ENCODE peak calls at places on chromosomes 3 and 15, in six cellular contexts. N is central memory CD4-positive, alpha-beta T cell; Z is AML-193; U is T-helper 2 cell; G is cardiac fibroblast; S is T-helper 1 cell. O is an unnamed sample.

GRCh38 chr3:42493798-42494151 is 8.7 kb upstream of the VIPR1 start:
- DNase-seq in N (no peak), Z (no peak), U (no peak), G (no peak), S (no peak), O (no peak)

GRCh38 chr15:36080759-36081158 is 498.7 kb upstream of the CDIN1 start:
- DNase-seq in N (no peak), Z (no peak), U (no peak), G (no peak), S (no peak), O (no peak)

GRCh38 chr3:124097362-124098120 is 105.6 kb upstream of the ROPN1 start:
- DNase-seq in N (no peak), Z (no peak), U (no peak), G (peak), S (no peak), O (no peak)

GRCh38 chr3:35322070-35322469 is 317.3 kb upstream of the ARPP21 start:
- DNase-seq in N (no peak), Z (no peak), U (no peak), G (peak), S (no peak), O (no peak)

GRCh38 chr3:10957976-10958749 is 34.4 kb upstream of the SLC6A1 start:
- DNase-seq in N (no peak), Z (peak), U (no peak), G (no peak), S (no peak), O (peak)

GRCh38 chr15:44545934-44546802 is 9.2 kb downstream of the EIF3J start:
- DNase-seq in N (no peak), Z (no peak), U (peak), G (peak), S (no peak), O (no peak)

GRCh38 chr15:96183020-96183926 is 147.2 kb upstream of the NR2F2 start:
- DNase-seq in N (no peak), Z (no peak), U (no peak), G (no peak), S (no peak), O (no peak)

GRCh38 chr3:54150864-54151467 is 28.6 kb downstream of the CACNA2D3 start:
- DNase-seq in N (no peak), Z (no peak), U (no peak), G (no peak), S (no peak), O (no peak)

GRCh38 chr3:192550356-192550755 is 177.0 kb downstream of the FGF12 start:
- DNase-seq in N (no peak), Z (no peak), U (no peak), G (no peak), S (no peak), O (no peak)

GRCh38 chr3:151345854-151346253 is 16.5 kb upstream of the P2RY13 start:
- DNase-seq in N (no peak), Z (no peak), U (no peak), G (peak), S (no peak), O (no peak)

GRCh38 chr3:99927651-99928390 is 110.2 kb downstream of the CMSS1 start:
- DNase-seq in N (no peak), Z (no peak), U (no peak), G (no peak), S (no peak), O (no peak)

GRCh38 chr3:195227871-195228270 is 43.1 kb downstream of the XXYLT1 start:
- DNase-seq in N (no peak), Z (no peak), U (no peak), G (no peak), S (no peak), O (no peak)

GRCh38 chr3:149630806-149631205 is 27.0 kb downstream of the WWTR1 start:
- DNase-seq in N (no peak), Z (no peak), U (no peak), G (no peak), S (no peak), O (no peak)

GRCh38 chr15:67782592-67782991 is 42.7 kb upstream of the SKOR1 start:
- DNase-seq in N (no peak), Z (no peak), U (no peak), G (no peak), S (no peak), O (no peak)

GRCh38 chr3:87448559-87448958 is 172.2 kb upstream of the POU1F1 start:
- DNase-seq in N (no peak), Z (no peak), U (no peak), G (no peak), S (no peak), O (no peak)

GRCh38 chr15:78307977-78308376 is 8.6 kb upstream of the SKIC8 start:
- DNase-seq in N (no peak), Z (no peak), U (no peak), G (no peak), S (no peak), O (no peak)

GRCh38 chr15:79494963-79495362 is 62.8 kb downstream of the MINAR1 start:
- DNase-seq in N (no peak), Z (no peak), U (no peak), G (no peak), S (no peak), O (no peak)

GRCh38 chr3:184186184-184186901 is at the start of gene ABCF3:
- DNase-seq in N (no peak), Z (peak), U (no peak), G (peak), S (no peak), O (peak)

GRCh38 chr3:41026394-41027177 is 172.7 kb upstream of the CTNNB1 start:
- DNase-seq in N (no peak), Z (no peak), U (no peak), G (peak), S (no peak), O (no peak)

GRCh38 chr15:85865070-85865684 is 70.5 kb upstream of the KLHL25 start:
- DNase-seq in N (no peak), Z (no peak), U (no peak), G (peak), S (no peak), O (no peak)

GRCh38 chr3:41488501-41488900 is 289.2 kb downstream of the CTNNB1 start:
- DNase-seq in N (no peak), Z (no peak), U (no peak), G (no peak), S (no peak), O (no peak)

GRCh38 chr3:155805802-155806618 is at the start of gene C3orf33:
- DNase-seq in N (peak), Z (peak), U (peak), G (peak), S (peak), O (peak)

GRCh38 chr3:72247126-72247525 is 462.2 kb upstream of the PROK2 start:
- DNase-seq in N (no peak), Z (no peak), U (no peak), G (no peak), S (no peak), O (no peak)

GRCh38 chr3:5006755-5007202 is 27.5 kb downstream of the BHLHE40 start:
- DNase-seq in N (peak), Z (no peak), U (peak), G (peak), S (peak), O (no peak)

GRCh38 chr3:8838239-8838638 is 68.8 kb upstream of the OXTR start:
- DNase-seq in N (no peak), Z (no peak), U (no peak), G (no peak), S (no peak), O (no peak)

GRCh38 chr15:38069506-38069905 is 135.1 kb downstream of the TMCO5A start:
- DNase-seq in N (no peak), Z (no peak), U (no peak), G (peak), S (no peak), O (no peak)

GRCh38 chr3:141556034-141556433 is 69.2 kb downstream of the RASA2 start:
- DNase-seq in N (no peak), Z (no peak), U (no peak), G (peak), S (no peak), O (no peak)

GRCh38 chr3:197983076-197983475 is 23.1 kb downstream of the LMLN start:
- DNase-seq in N (no peak), Z (no peak), U (no peak), G (no peak), S (no peak), O (no peak)

GRCh38 chr3:38224357-38224756 is 41.3 kb upstream of the SLC22A13 start:
- DNase-seq in N (no peak), Z (no peak), U (no peak), G (no peak), S (no peak), O (no peak)

GRCh38 chr15:68995754-68996141 is 18.7 kb upstream of the NOX5 start:
- DNase-seq in N (no peak), Z (no peak), U (no peak), G (no peak), S (no peak), O (no peak)

GRCh38 chr3:139131951-139132350 is 87.3 kb upstream of the PRR23C start:
- DNase-seq in N (no peak), Z (no peak), U (no peak), G (no peak), S (no peak), O (no peak)

GRCh38 chr15:68352401-68353062 is 75.0 kb downstream of the FEM1B start:
- DNase-seq in N (no peak), Z (peak), U (no peak), G (peak), S (no peak), O (peak)